ENCODE peak calls at places on chromosomes 3 and 15, in seven cellular contexts. One of them, this sample, is unnamed.

GRCh38 chr3:11335056-11335608 is 62.9 kb downstream of the ATG7 start:
- DNase-seq in GM23338: peak
- DNase-seq in astrocyte of the spinal cord: peak
- DNase-seq in astrocyte of the hippocampus: peak
- DNase-seq in stromal cell of bone marrow: peak
- DNase-seq in C1 segment of cervical spinal cord: no peak
- DNase-seq in natural killer cell: no peak
- DNase-seq in this sample: peak

GRCh38 chr3:9946112-9947024 is 5.8 kb downstream of the PRRT3 start:
- DNase-seq in natural killer cell: peak
- DNase-seq in astrocyte of the spinal cord: peak
- DNase-seq in GM23338: peak
- DNase-seq in stromal cell of bone marrow: peak
- DNase-seq in C1 segment of cervical spinal cord: peak
- DNase-seq in astrocyte of the hippocampus: peak
- DNase-seq in this sample: peak

GRCh38 chr15:87269566-87269965 is 987.0 kb downstream of the NTRK3 start:
- DNase-seq in astrocyte of the spinal cord: peak
- DNase-seq in natural killer cell: no peak
- DNase-seq in C1 segment of cervical spinal cord: no peak
- DNase-seq in astrocyte of the hippocampus: no peak
- DNase-seq in GM23338: no peak
- DNase-seq in stromal cell of bone marrow: no peak
- DNase-seq in this sample: no peak

GRCh38 chr3:77707271-77707670 is 667.4 kb downstream of the ROBO2 start:
- DNase-seq in natural killer cell: no peak
- DNase-seq in astrocyte of the hippocampus: no peak
- DNase-seq in C1 segment of cervical spinal cord: no peak
- DNase-seq in astrocyte of the spinal cord: no peak
- DNase-seq in GM23338: no peak
- DNase-seq in stromal cell of bone marrow: no peak
- DNase-seq in this sample: no peak

GRCh38 chr3:195999896-196000295 is 82.0 kb downstream of the TFRC start:
- DNase-seq in astrocyte of the spinal cord: no peak
- DNase-seq in GM23338: no peak
- DNase-seq in astrocyte of the hippocampus: no peak
- DNase-seq in natural killer cell: no peak
- DNase-seq in C1 segment of cervical spinal cord: no peak
- DNase-seq in stromal cell of bone marrow: no peak
- DNase-seq in this sample: no peak

GRCh38 chr3:36700537-36701248 is 63.7 kb downstream of the DCLK3 start:
- DNase-seq in astrocyte of the spinal cord: peak
- DNase-seq in stromal cell of bone marrow: peak
- DNase-seq in GM23338: peak
- DNase-seq in astrocyte of the hippocampus: peak
- DNase-seq in natural killer cell: no peak
- DNase-seq in C1 segment of cervical spinal cord: no peak
- DNase-seq in this sample: peak

GRCh38 chr3:135905058-135905724 is 60.3 kb upstream of the PPP2R3A start:
- DNase-seq in astrocyte of the hippocampus: no peak
- DNase-seq in C1 segment of cervical spinal cord: no peak
- DNase-seq in astrocyte of the spinal cord: no peak
- DNase-seq in GM23338: peak
- DNase-seq in stromal cell of bone marrow: no peak
- DNase-seq in natural killer cell: no peak
- DNase-seq in this sample: no peak

GRCh38 chr3:71728632-71729342 is 3.6 kb upstream of the EIF4E3 start:
- DNase-seq in natural killer cell: no peak
- DNase-seq in stromal cell of bone marrow: no peak
- DNase-seq in astrocyte of the hippocampus: peak
- DNase-seq in C1 segment of cervical spinal cord: no peak
- DNase-seq in GM23338: peak
- DNase-seq in astrocyte of the spinal cord: no peak
- DNase-seq in this sample: no peak

This sample was measured in astrocyte of the cerebellum.